ENCODE peak calls at places on chromosomes 1 and 21, in six cellular contexts. One of them, this sample, is unnamed.

GRCh38 chr1:204726478-204726877 is 40.9 kb upstream of the LRRN2 start:
- DNase-seq in heart left ventricle: no peak
- DNase-seq in cardiac muscle cell: no peak
- DNase-seq in NCI-H510A treated with DMSO at 0.1 percent for 48 hours: no peak
- DNase-seq in endothelial cell: no peak
- DNase-seq in glutamatergic neuron: no peak
- DNase-seq in this sample: no peak

GRCh38 chr1:208039536-208040332 is 128.8 kb upstream of the CD34 start:
- DNase-seq in heart left ventricle: no peak
- DNase-seq in cardiac muscle cell: no peak
- DNase-seq in NCI-H510A treated with DMSO at 0.1 percent for 48 hours: no peak
- DNase-seq in endothelial cell: no peak
- DNase-seq in glutamatergic neuron: no peak
- DNase-seq in this sample: no peak

GRCh38 chr1:189606047-189606446 is 871.6 kb downstream of the BRINP3 start:
- DNase-seq in heart left ventricle: no peak
- DNase-seq in cardiac muscle cell: no peak
- DNase-seq in NCI-H510A treated with DMSO at 0.1 percent for 48 hours: no peak
- DNase-seq in endothelial cell: no peak
- DNase-seq in glutamatergic neuron: no peak
- DNase-seq in this sample: no peak

GRCh38 chr21:42089665-42090310 is 18.7 kb downstream of the UMODL1 start:
- DNase-seq in heart left ventricle: no peak
- DNase-seq in cardiac muscle cell: no peak
- DNase-seq in NCI-H510A treated with DMSO at 0.1 percent for 48 hours: no peak
- DNase-seq in endothelial cell: no peak
- DNase-seq in glutamatergic neuron: no peak
- DNase-seq in this sample: no peak

GRCh38 chr1:214027498-214027897 is 39.7 kb downstream of the PROX1 start:
- DNase-seq in heart left ventricle: no peak
- DNase-seq in cardiac muscle cell: no peak
- DNase-seq in NCI-H510A treated with DMSO at 0.1 percent for 48 hours: no peak
- DNase-seq in endothelial cell: no peak
- DNase-seq in glutamatergic neuron: no peak
- DNase-seq in this sample: no peak

GRCh38 chr1:94063379-94063778 is 57.6 kb downstream of the ABCA4 start:
- DNase-seq in heart left ventricle: peak; percentile 76
- DNase-seq in cardiac muscle cell: peak; percentile 59
- DNase-seq in NCI-H510A treated with DMSO at 0.1 percent for 48 hours: peak; percentile 71
- DNase-seq in endothelial cell: no peak
- DNase-seq in glutamatergic neuron: no peak
- DNase-seq in this sample: no peak

GRCh38 chr1:229117664-229118300 is 153.1 kb upstream of the RAB4A start:
- DNase-seq in heart left ventricle: peak; percentile 71
- DNase-seq in cardiac muscle cell: no peak
- DNase-seq in NCI-H510A treated with DMSO at 0.1 percent for 48 hours: peak; percentile 19
- DNase-seq in endothelial cell: no peak
- DNase-seq in glutamatergic neuron: no peak
- DNase-seq in this sample: no peak

GRCh38 chr1:29326123-29326522 is 89.8 kb downstream of the PTPRU start:
- DNase-seq in heart left ventricle: no peak
- DNase-seq in cardiac muscle cell: no peak
- DNase-seq in NCI-H510A treated with DMSO at 0.1 percent for 48 hours: no peak
- DNase-seq in endothelial cell: no peak
- DNase-seq in glutamatergic neuron: no peak
- DNase-seq in this sample: no peak

GRCh38 chr21:30234643-30235042 is 18.7 kb upstream of the CLDN8 start:
- DNase-seq in heart left ventricle: no peak
- DNase-seq in cardiac muscle cell: no peak
- DNase-seq in NCI-H510A treated with DMSO at 0.1 percent for 48 hours: no peak
- DNase-seq in endothelial cell: no peak
- DNase-seq in glutamatergic neuron: no peak
- DNase-seq in this sample: no peak

GRCh38 chr1:58782308-58783089 is 1.3 kb downstream of the JUN start:
- DNase-seq in heart left ventricle: peak; percentile 70
- DNase-seq in cardiac muscle cell: peak; percentile 74
- DNase-seq in NCI-H510A treated with DMSO at 0.1 percent for 48 hours: peak; percentile 58
- DNase-seq in endothelial cell: peak; percentile 41
- DNase-seq in glutamatergic neuron: peak; percentile 72
- DNase-seq in this sample: peak; percentile 55

GRCh38 chr1:46477153-46477929 is 12.3 kb upstream of the DMBX1 start:
- DNase-seq in heart left ventricle: peak; percentile 58
- DNase-seq in cardiac muscle cell: peak; percentile 74
- DNase-seq in NCI-H510A treated with DMSO at 0.1 percent for 48 hours: peak; percentile 80
- DNase-seq in endothelial cell: peak; percentile 73
- DNase-seq in glutamatergic neuron: peak; percentile 76
- DNase-seq in this sample: no peak

GRCh38 chr1:8903908-8904650 is 25.6 kb upstream of the ENO1 start:
- DNase-seq in heart left ventricle: no peak
- DNase-seq in cardiac muscle cell: no peak
- DNase-seq in NCI-H510A treated with DMSO at 0.1 percent for 48 hours: peak; percentile 87
- DNase-seq in endothelial cell: no peak
- DNase-seq in glutamatergic neuron: no peak
- DNase-seq in this sample: no peak

GRCh38 chr1:91803847-91804545 is 82.0 kb downstream of the TGFBR3 start:
- DNase-seq in heart left ventricle: no peak
- DNase-seq in cardiac muscle cell: no peak
- DNase-seq in NCI-H510A treated with DMSO at 0.1 percent for 48 hours: no peak
- DNase-seq in endothelial cell: no peak
- DNase-seq in glutamatergic neuron: no peak
- DNase-seq in this sample: no peak

GRCh38 chr1:191641420-191642215 is 516.6 kb upstream of the RGS18 start:
- DNase-seq in heart left ventricle: no peak
- DNase-seq in cardiac muscle cell: no peak
- DNase-seq in NCI-H510A treated with DMSO at 0.1 percent for 48 hours: no peak
- DNase-seq in endothelial cell: no peak
- DNase-seq in glutamatergic neuron: no peak
- DNase-seq in this sample: no peak

GRCh38 chr1:89598450-89599331 is 34.2 kb upstream of the LRRC8C start:
- DNase-seq in heart left ventricle: no peak
- DNase-seq in cardiac muscle cell: peak; percentile 29
- DNase-seq in NCI-H510A treated with DMSO at 0.1 percent for 48 hours: peak; percentile 85
- DNase-seq in endothelial cell: peak; percentile 17
- DNase-seq in glutamatergic neuron: no peak
- DNase-seq in this sample: peak; percentile 9

This sample was measured in DMS 273 treated with DMSO at 0.1 percent for 48 hours.